ENCODE peak calls at places on chromosomes 16 and 17, in five cellular contexts. U, L, F, W and N are unnamed samples.

GRCh38 chr17:8015957-8016631 is 13.7 kb downstream of the GUCY2D start:
- DNase-seq in W (no peak), U (no peak), F (no peak), L (peak; percentile 47), N (no peak)

GRCh38 chr16:57574646-57575467 is 32.4 kb downstream of the ADGRG5 start:
- DNase-seq in U (no peak), F (no peak), L (no peak), W (no peak), N (no peak)

GRCh38 chr16:11630230-11631056 is 37.8 kb upstream of the SNN start:
- DNase-seq in U (no peak), W (no peak), L (peak; percentile 61), F (no peak), N (no peak)

GRCh38 chr17:16934133-16934795 is 37.7 kb downstream of the TNFRSF13B start:
- DNase-seq in U (no peak), F (no peak), L (no peak), W (peak; percentile 39), N (no peak)

GRCh38 chr17:68452724-68453290 is 4.5 kb downstream of the WIPI1 start:
- DNase-seq in U (peak; percentile 21), F (no peak), L (no peak), W (no peak), N (no peak)

GRCh38 chr16:53991181-53992056 is 287.5 kb downstream of the FTO start:
- DNase-seq in W (no peak), F (no peak), U (no peak), L (no peak), N (no peak)

GRCh38 chr17:66357037-66357436 is 54.6 kb downstream of the PRKCA start:
- DNase-seq in W (no peak), U (no peak), F (no peak), L (no peak), N (no peak)

GRCh38 chr16:57475711-57476339 is 10.5 kb downstream of the DOK4 start:
- DNase-seq in F (peak; percentile 82), L (no peak), W (peak; percentile 46), U (peak; percentile 80), N (no peak)

GRCh38 chr17:74513987-74514631 is 17.2 kb downstream of the CD300LB start:
- DNase-seq in L (peak; percentile 11), F (peak; percentile 87), U (peak; percentile 36), W (peak; percentile 42), N (no peak)

GRCh38 chr17:75876938-75877751 is 1.2 kb downstream of the TRIM47 start:
- DNase-seq in L (peak; percentile 89), W (peak; percentile 82), U (no peak), F (peak; percentile 95), N (peak; percentile 93)

GRCh38 chr17:45229681-45230409 is 8.2 kb downstream of the FMNL1 start:
- DNase-seq in U (no peak), W (no peak), F (no peak), L (no peak), N (no peak)

GRCh38 chr17:45232514-45233422 is 11.1 kb downstream of the FMNL1 start:
- DNase-seq in W (no peak), L (no peak), U (no peak), F (peak; percentile 12), N (no peak)

GRCh38 chr17:45231481-45232116 is 9.9 kb downstream of the FMNL1 start:
- DNase-seq in W (no peak), L (no peak), U (no peak), F (peak; percentile 78), N (no peak)

GRCh38 chr17:45230410-45230786 is 8.7 kb downstream of the FMNL1 start:
- DNase-seq in F (no peak), L (no peak), W (no peak), U (no peak), N (no peak)

DNA sequence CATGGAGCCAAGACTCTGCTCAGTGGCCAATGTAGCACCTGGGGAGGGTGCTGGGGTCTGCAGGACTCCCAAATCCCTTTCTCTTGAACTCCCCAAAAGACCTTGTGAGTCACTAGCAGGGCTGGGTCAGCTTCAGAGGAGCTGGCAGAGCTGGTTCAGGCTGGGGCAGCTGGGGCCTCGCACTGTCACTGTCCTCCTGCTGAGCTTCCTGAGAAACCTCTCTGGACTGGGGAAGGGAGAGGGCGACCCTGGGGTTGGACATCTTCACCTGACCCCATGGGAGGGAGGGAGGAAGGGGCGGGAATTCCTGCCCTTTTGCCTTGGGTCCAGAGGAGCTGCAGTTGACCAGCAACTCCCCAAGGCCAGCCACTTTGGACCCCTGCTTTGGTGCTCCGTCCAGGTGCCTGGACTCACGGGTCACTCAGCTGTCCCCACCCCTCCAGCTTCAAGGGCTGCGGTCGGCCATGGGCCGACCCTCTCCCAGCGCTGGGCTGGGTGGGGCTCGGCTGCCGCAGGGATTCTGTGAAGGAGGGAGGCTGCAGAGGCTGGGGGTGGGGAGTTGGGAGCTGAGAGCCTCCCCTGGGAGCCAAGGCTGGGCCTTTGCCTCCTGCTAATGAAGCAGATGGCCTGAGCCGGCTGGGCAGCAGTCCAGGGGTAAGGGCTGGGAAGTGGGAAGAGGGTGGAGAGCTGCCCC is 9.2 kb downstream of the FMNL1 start:
- DNase-seq in L (peak; percentile 51), F (peak; percentile 72), W (no peak), U (no peak), N (no peak)
- H3K4me1 ChIP-seq in L (peaks cover 43% of the 10 kb centered on the region), F (peaks cover 77% of the 10 kb centered on the region), W (peaks cover 4% of the 10 kb centered on the region), U (peaks cover 89% of the 10 kb centered on the region), N (no peaks in the 10 kb centered on the region)

GRCh38 chr16:81449899-81450608 is 5.4 kb downstream of the CMIP start:
- DNase-seq in W (no peak), L (no peak), F (no peak), U (no peak), N (no peak)

GRCh38 chr16:81449241-81449640 is 4.6 kb downstream of the CMIP start:
- DNase-seq in F (no peak), W (no peak), L (no peak), U (no peak), N (no peak)

GRCh38 chr16:81453091-81453728 is 8.6 kb downstream of the CMIP start:
- DNase-seq in F (no peak), U (no peak), L (no peak), W (no peak), N (no peak)

GRCh38 chr16:81451753-81452680 is 7.4 kb downstream of the CMIP start:
- DNase-seq in W (no peak), U (no peak), F (no peak), L (no peak), N (no peak)

GRCh38 chr16:81450783-81451491 is 6.3 kb downstream of the CMIP start:
- DNase-seq in L (no peak), W (no peak), F (no peak), U (no peak), N (no peak)
- TF ChIP-seq CTCF in L (no peak), W (no peak), F (no peak), U (no peak), N (no peak)

GRCh38 chr16:21300309-21301167 is 22.4 kb upstream of the CRYM start:
- DNase-seq in W (peak; percentile 92), U (no peak), L (peak; percentile 98), F (peak; percentile 99), N (peak; percentile 98)
- H3K4me3 ChIP-seq in W (peak overlapping the region; percentile 65), U (peak overlapping the region; percentile 46), L (peak overlapping the region; percentile 88), F (peak overlapping the region; percentile 63), N (peak overlapping the region; percentile 85)

GRCh38 chr16:20887207-20887606 is 13.0 kb downstream of the DCUN1D3 start:
- DNase-seq in F (no peak), W (no peak), U (no peak), L (no peak), N (no peak)
- H3K4me1 ChIP-seq in F (peaks cover 27% of the 10 kb centered on the region), W (no peaks in the 10 kb centered on the region), U (no peaks in the 10 kb centered on the region), L (peaks cover 7% of the 10 kb centered on the region), N (peaks cover 8% of the 10 kb centered on the region)

GRCh38 chr17:4786516-4786915 is 352 bp upstream of the VMO1 start:
- DNase-seq in W (no peak), F (no peak), L (no peak), U (no peak), N (no peak)

GRCh38 chr17:4785311-4786110 is 653 bp downstream of the VMO1 start:
- DNase-seq in W (no peak), L (no peak), U (no peak), F (no peak), N (no peak)

GRCh38 chr17:4786111-4786491 is at the start of gene VMO1:
- DNase-seq in U (no peak), L (no peak), F (no peak), W (no peak), N (no peak)

GRCh38 chr17:4780325-4781010 is 5.7 kb downstream of the VMO1 start:
- DNase-seq in U (no peak), L (no peak), F (no peak), W (no peak), N (no peak)

DNA sequence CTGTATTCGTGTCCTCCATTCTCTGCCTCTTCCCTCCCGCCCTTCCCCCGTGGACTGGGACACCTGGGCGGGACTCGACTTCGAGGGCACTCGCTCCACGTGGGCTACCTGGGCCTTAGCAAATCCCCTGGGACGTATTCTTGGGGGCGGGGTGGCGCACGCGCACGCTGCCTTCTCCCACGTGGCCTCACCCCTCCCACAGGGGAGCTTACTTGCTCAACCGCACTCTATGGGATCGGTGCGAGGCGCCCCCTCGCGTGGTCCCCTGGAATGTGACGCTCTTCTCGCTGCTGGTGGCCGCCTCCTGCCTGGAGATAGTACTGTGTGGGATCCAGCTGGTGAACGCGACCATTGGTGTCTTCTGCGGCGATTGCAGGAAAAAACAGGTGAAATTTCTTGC is 3.5 kb downstream of the VMO1 start:
- DNase-seq in W (no peak), F (no peak), L (no peak), U (no peak), N (no peak)
- TF ChIP-seq CTCF in W (no peak), F (no peak), L (no peak), U (no peak), N (no peak)

DNA sequence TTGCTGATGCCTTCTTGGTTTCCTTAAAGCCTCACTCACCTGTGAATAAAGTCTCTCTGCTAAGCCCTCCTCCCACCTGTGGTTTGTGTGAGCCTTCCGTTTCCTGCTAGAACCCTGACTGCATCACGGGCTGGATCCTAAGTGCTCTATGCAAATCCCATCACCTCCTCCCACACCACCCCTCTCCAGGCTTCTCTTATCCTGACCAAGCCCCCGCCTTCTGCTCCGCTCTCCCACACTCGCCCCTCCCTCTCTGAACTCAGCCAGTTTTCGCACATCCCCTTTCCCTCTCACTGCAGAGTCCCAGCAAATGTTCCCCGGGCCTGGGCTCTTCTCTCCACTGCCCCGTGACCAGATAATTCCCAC is 51.8 kb downstream of the PIMREG start:
- DNase-seq in U (no peak), L (no peak), W (peak; percentile 41), F (no peak), N (no peak)
- H3K4me3 ChIP-seq in U (peak overlapping the region; percentile 39), L (no peak overlapping the region), W (no peak overlapping the region), F (no peak overlapping the region), N (no peak overlapping the region)

GRCh38 chr17:29866746-29867404 is 63.2 kb downstream of the SSH2 start:
- DNase-seq in W (no peak), U (no peak), F (no peak), L (no peak), N (no peak)
- H3K4me1 ChIP-seq in W (no peaks in the 10 kb centered on the region), U (no peaks in the 10 kb centered on the region), F (no peaks in the 10 kb centered on the region), L (no peaks in the 10 kb centered on the region), N (peaks cover 2% of the 10 kb centered on the region)